ENCODE peak calls at places on chromosomes 6 and 20, in five cellular contexts. E, X, Z, B and P are unnamed samples.

GRCh38 chr6:168163096-168163731 is 84.2 kb upstream of the FRMD1 start:
- DNase-seq in E (no peak), X (no peak), Z (no peak), B (no peak), P (no peak)

GRCh38 chr6:5764401-5764955 is 242.2 kb downstream of the NRN1 start:
- DNase-seq in E (no peak), X (peak; percentile 65), Z (no peak), B (no peak), P (no peak)

GRCh38 chr6:108363756-108364356 is 69.0 kb downstream of the AFG1L start:
- DNase-seq in E (no peak), X (no peak), Z (no peak), B (no peak), P (no peak)

GRCh38 chr6:125310994-125311649 is 9.4 kb upstream of the HDDC2 start:
- DNase-seq in E (peak; percentile 70), X (peak; percentile 34), Z (peak; percentile 68), B (peak; percentile 12), P (no peak)

GRCh38 chr6:167906899-167907298 is 80.2 kb downstream of the AFDN start:
- DNase-seq in E (no peak), X (no peak), Z (no peak), B (no peak), P (no peak)

GRCh38 chr20:32830437-32830836 is 10.7 kb downstream of the MAPRE1 start:
- DNase-seq in E (no peak), X (no peak), Z (no peak), B (no peak), P (no peak)

GRCh38 chr20:18004389-18005031 is 35.7 kb downstream of the MGME1 start:
- DNase-seq in E (no peak), X (no peak), Z (peak; percentile 59), B (no peak), P (no peak)

GRCh38 chr20:44642203-44643153 is 9.0 kb downstream of the ADA start:
- DNase-seq in E (peak; percentile 65), X (peak; percentile 77), Z (peak; percentile 69), B (peak; percentile 47), P (no peak)

GRCh38 chr6:118580585-118581419 is 32.7 kb downstream of the PLN start:
- DNase-seq in E (peak; percentile 74), X (peak; percentile 22), Z (peak; percentile 75), B (no peak), P (no peak)

GRCh38 chr20:17616480-17617211 is 46.8 kb downstream of the DSTN start:
- DNase-seq in E (no peak), X (peak; percentile 24), Z (no peak), B (no peak), P (peak; percentile 54)

GRCh38 chr6:37125779-37126553 is 44.0 kb upstream of the PIM1 start:
- DNase-seq in E (no peak), X (no peak), Z (peak; percentile 75), B (no peak), P (peak; percentile 72)

GRCh38 chr20:32206383-32207210 is 946 bp downstream of the PLAGL2 start:
- DNase-seq in E (peak; percentile 31), X (no peak), Z (no peak), B (no peak), P (no peak)

GRCh38 chr6:87832025-87832825 is 130.2 kb upstream of the AKIRIN2 start:
- DNase-seq in E (peak; percentile 84), X (peak; percentile 49), Z (no peak), B (no peak), P (no peak)

GRCh38 chr6:53662457-53662856 is 3.1 kb downstream of the KLHL31 start:
- DNase-seq in E (no peak), X (no peak), Z (no peak), B (no peak), P (no peak)

GRCh38 chr6:31356946-31357466 is at the start of gene HLA-B:
- DNase-seq in E (peak; percentile 90), X (peak; percentile 88), Z (peak; percentile 49), B (peak; percentile 89), P (no peak)

GRCh38 chr6:91132461-91132860 is 545.6 kb upstream of the MAP3K7 start:
- DNase-seq in E (no peak), X (no peak), Z (no peak), B (no peak), P (no peak)

GRCh38 chr6:142773324-142773723 is 171.7 kb downstream of the HIVEP2 start:
- DNase-seq in E (no peak), X (no peak), Z (no peak), B (no peak), P (no peak)

GRCh38 chr6:55664581-55665223 is 85.7 kb upstream of the HMGCLL1 start:
- DNase-seq in E (no peak), X (no peak), Z (no peak), B (no peak), P (no peak)

GRCh38 chr6:56334937-56335336 is 87.6 kb upstream of the COL21A1 start:
- DNase-seq in E (no peak), X (no peak), Z (no peak), B (no peak), P (no peak)

GRCh38 chr6:159169557-159170332 is 545 bp downstream of the FNDC1 start:
- DNase-seq in E (no peak), X (peak; percentile 58), Z (no peak), B (no peak), P (no peak)

GRCh38 chr6:27407153-27407814 is 18.7 kb downstream of the ZNF391 start:
- DNase-seq in E (no peak), X (no peak), Z (no peak), B (no peak), P (no peak)

GRCh38 chr20:23655551-23656211 is 17.9 kb upstream of the CST3 start:
- DNase-seq in E (no peak), X (no peak), Z (no peak), B (peak; percentile 43), P (no peak)

GRCh38 chr6:52573295-52573694 is 3.6 kb downstream of the TRAM2 start:
- DNase-seq in E (no peak), X (no peak), Z (no peak), B (no peak), P (no peak)
- TF ChIP-seq CTCF in E (peak; percentile 25), X (no peak), Z (peak; percentile 19), B (peak; percentile 7), P (no peak)

DNA sequence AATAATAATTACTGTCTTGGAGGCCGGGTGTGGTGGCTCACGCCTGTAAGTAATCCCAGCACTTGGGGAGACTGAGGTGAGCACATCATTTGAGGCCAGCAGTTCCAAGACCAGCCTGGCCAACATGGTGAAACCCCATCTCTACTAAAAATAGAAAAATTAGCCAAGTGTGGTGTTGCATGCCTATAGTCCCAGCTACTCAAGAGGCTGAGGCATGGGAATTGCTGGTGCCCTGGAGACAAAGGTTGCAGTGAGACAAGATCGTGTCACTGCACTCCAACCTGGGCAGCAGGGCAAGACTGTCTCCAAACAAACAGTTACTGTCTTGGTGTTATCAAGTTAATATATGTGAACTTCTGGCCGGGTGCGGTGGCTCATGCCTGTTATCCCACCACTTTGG is 4.9 kb downstream of the RRP36 start:
- DNase-seq in E (no peak), X (no peak), Z (no peak), B (no peak), P (no peak)
- TF ChIP-seq CTCF in E (no peak), X (no peak), Z (no peak), B (no peak), P (no peak)

GRCh38 chr6:93013054-93013453 is 406.3 kb downstream of the EPHA7 start:
- DNase-seq in E (no peak), X (no peak), Z (no peak), B (no peak), P (no peak)

GRCh38 chr6:93021235-93021909 is 398.0 kb downstream of the EPHA7 start:
- DNase-seq in E (no peak), X (no peak), Z (no peak), B (no peak), P (no peak)

GRCh38 chr6:93017213-93017612 is 402.1 kb downstream of the EPHA7 start:
- DNase-seq in E (peak; percentile 12), X (no peak), Z (peak; percentile 2), B (no peak), P (no peak)

GRCh38 chr6:93017626-93018025 is 401.7 kb downstream of the EPHA7 start:
- DNase-seq in E (no peak), X (no peak), Z (no peak), B (no peak), P (no peak)
- TF ChIP-seq CTCF in E (peak; percentile 1), X (no peak), Z (no peak), B (no peak), P (no peak)

GRCh38 chr20:60803335-60804070 is 448.6 kb upstream of the CDH4 start:
- DNase-seq in E (no peak), X (no peak), Z (no peak), B (no peak), P (no peak)

GRCh38 chr20:60804240-60804917 is 447.7 kb upstream of the CDH4 start:
- DNase-seq in E (no peak), X (no peak), Z (no peak), B (no peak), P (no peak)

GRCh38 chr20:60804918-60805631 is 447.0 kb upstream of the CDH4 start:
- DNase-seq in E (no peak), X (no peak), Z (no peak), B (no peak), P (no peak)

GRCh38 chr20:60800185-60800584 is 451.9 kb upstream of the CDH4 start:
- DNase-seq in E (no peak), X (no peak), Z (no peak), B (no peak), P (no peak)
- TF ChIP-seq CTCF in E (no peak), X (no peak), Z (no peak), B (no peak), P (no peak)

GRCh38 chr6:146775227-146775626 is 176.5 kb downstream of the ADGB start:
- DNase-seq in E (no peak), X (no peak), Z (no peak), B (no peak), P (no peak)
- TF ChIP-seq CTCF in E (peak; percentile 39), X (no peak), Z (peak; percentile 15), B (no peak), P (peak; percentile 39)

GRCh38 chr6:21522773-21523490 is 70.6 kb upstream of the SOX4 start:
- DNase-seq in E (no peak), X (no peak), Z (no peak), B (no peak), P (no peak)
- TF ChIP-seq CTCF in E (peak; percentile 28), X (no peak), Z (peak; percentile 14), B (no peak), P (peak; percentile 57)

GRCh38 chr6:156618600-156619205 is 158.5 kb upstream of the ARID1B start:
- DNase-seq in E (no peak), X (no peak), Z (no peak), B (no peak), P (no peak)
- TF ChIP-seq CTCF in E (no peak), X (no peak), Z (no peak), B (no peak), P (no peak)

GRCh38 chr6:61679625-61680024 is 606.4 kb downstream of the KHDRBS2 start:
- DNase-seq in E (no peak), X (no peak), Z (no peak), B (no peak), P (no peak)
- TF ChIP-seq CTCF in E (no peak), X (no peak), Z (no peak), B (no peak), P (no peak)